ENCODE peak calls at places on chromosomes 12 and 14, in six cellular contexts. Q is HCT116, A is suprapubic skin, N is K562, X is upper lobe of left lung, P is GM12878. V is an unnamed sample.

GRCh38 chr12:81797100-81797499 is 38.0 kb upstream of the PPFIA2 start:
- DNase-seq in P (no peak), X (no peak), N (no peak), Q (peak), A (no peak), V (no peak)

GRCh38 chr12:101298426-101298825 is 18.5 kb downstream of the UTP20 start:
- DNase-seq in P (no peak), X (no peak), A (no peak), N (no peak), Q (no peak), V (no peak)

GRCh38 chr12:91931110-91931509 is 214.5 kb downstream of the BTG1 start:
- DNase-seq in P (no peak), Q (no peak), X (peak), A (no peak), N (no peak), V (no peak)

GRCh38 chr12:111975161-111975931 is 37.6 kb downstream of the TMEM116 start:
- DNase-seq in A (no peak), X (peak), N (peak), Q (no peak), P (no peak), V (no peak)

GRCh38 chr12:62730649-62731377 is 204.1 kb downstream of the PPM1H start:
- DNase-seq in P (no peak), Q (no peak), X (no peak), A (no peak), N (no peak), V (no peak)

GRCh38 chr12:110183386-110183785 is 59.2 kb downstream of the IFT81 start:
- DNase-seq in Q (no peak), X (no peak), P (no peak), A (no peak), N (no peak), V (no peak)

GRCh38 chr14:64464695-64465094 is 604 bp upstream of the AKAP5 start:
- DNase-seq in N (no peak), P (no peak), X (no peak), A (no peak), Q (no peak), V (no peak)

GRCh38 chr14:19878029-19878642 is 3.2 kb downstream of the OR4K2 start:
- DNase-seq in N (peak), A (no peak), Q (peak), X (no peak), P (no peak), V (no peak)

GRCh38 chr14:64238049-64238448 is 56.1 kb downstream of the ESR2 start:
- DNase-seq in P (no peak), A (no peak), X (no peak), Q (no peak), N (no peak), V (no peak)

GRCh38 chr12:118925407-118926202 is 55.7 kb upstream of the SRRM4 start:
- DNase-seq in N (no peak), P (no peak), Q (no peak), X (no peak), A (no peak), V (no peak)

GRCh38 chr14:55581011-55581806 is 1.2 kb downstream of the KTN1 start:
- DNase-seq in A (no peak), Q (no peak), X (peak), N (peak), P (no peak), V (no peak)

GRCh38 chr12:3168775-3169221 is 91.6 kb downstream of the TSPAN9 start:
- DNase-seq in Q (peak), A (no peak), P (no peak), X (no peak), N (peak), V (no peak)

GRCh38 chr12:6450091-6450868 is 1.6 kb upstream of the TAPBPL start:
- DNase-seq in P (no peak), A (no peak), X (no peak), N (no peak), Q (no peak), V (no peak)

GRCh38 chr12:71371132-71371531 is 68.5 kb upstream of the LGR5 start:
- DNase-seq in X (no peak), P (no peak), Q (peak), A (no peak), N (no peak), V (no peak)

GRCh38 chr12:120117961-120118709 is 1.6 kb upstream of the RAB35 start:
- DNase-seq in P (no peak), Q (no peak), N (peak), A (no peak), X (no peak), V (no peak)

GRCh38 chr12:78981-79380 is 12.4 kb downstream of the IQSEC3 start:
- DNase-seq in X (no peak), N (no peak), A (no peak), Q (no peak), P (no peak), V (no peak)

GRCh38 chr12:1533602-1534304 is 60.6 kb downstream of the FBXL14 start:
- DNase-seq in P (peak), A (no peak), X (no peak), Q (no peak), N (no peak), V (no peak)

GRCh38 chr12:122250536-122250935 is 15.8 kb downstream of the VPS33A start:
- DNase-seq in X (no peak), A (no peak), N (no peak), Q (no peak), P (no peak), V (no peak)

GRCh38 chr14:21066882-21067502 is 3.1 kb upstream of the ARHGEF40 start:
- DNase-seq in Q (peak), N (no peak), X (no peak), A (no peak), P (no peak), V (no peak)

GRCh38 chr12:52004042-52004648 is 2.6 kb upstream of the TAMALIN start:
- DNase-seq in N (peak), A (no peak), Q (no peak), P (no peak), X (peak), V (no peak)

GRCh38 chr14:64734990-64735389 is 30.8 kb downstream of the PLEKHG3 start:
- DNase-seq in Q (no peak), A (no peak), N (no peak), X (no peak), P (no peak), V (no peak)

GRCh38 chr12:108148521-108149074 is 19.5 kb downstream of the WSCD2 start:
- DNase-seq in A (no peak), Q (no peak), N (no peak), X (no peak), P (no peak), V (no peak)

GRCh38 chr12:7004287-7004803 is 13.9 kb downstream of the LPCAT3 start:
- DNase-seq in N (no peak), A (no peak), Q (no peak), P (no peak), X (no peak), V (no peak)

GRCh38 chr14:62347658-62348057 is 585.4 kb downstream of the SNAPC1 start:
- DNase-seq in N (no peak), A (no peak), X (no peak), Q (no peak), P (no peak), V (no peak)

GRCh38 chr12:24854908-24855307 is 94.0 kb downstream of the BCAT1 start:
- DNase-seq in N (no peak), A (no peak), Q (no peak), P (no peak), X (no peak), V (no peak)

GRCh38 chr14:66944872-66945271 is 244.4 kb upstream of the GARIN2 start:
- DNase-seq in A (no peak), Q (peak), X (no peak), N (no peak), P (no peak), V (no peak)

GRCh38 chr12:21502872-21503271 is 1.3 kb downstream of the GOLT1B start:
- DNase-seq in A (no peak), X (no peak), N (no peak), Q (no peak), P (no peak), V (no peak)

GRCh38 chr14:75030147-75030546 is 21.1 kb downstream of the MLH3 start:
- DNase-seq in N (no peak), Q (no peak), A (no peak), P (no peak), X (no peak), V (no peak)

GRCh38 chr12:70635713-70636112 is 1.5 kb downstream of the PTPRB start:
- DNase-seq in Q (no peak), N (no peak), X (no peak), A (no peak), P (no peak), V (no peak)

GRCh38 chr12:19546611-19547162 is 107.4 kb downstream of the AEBP2 start:
- DNase-seq in A (no peak), X (no peak), Q (no peak), P (no peak), N (no peak), V (no peak)

GRCh38 chr12:127459687-127460086 is 807.3 kb upstream of the TMEM132C start:
- DNase-seq in P (no peak), Q (no peak), N (peak), A (no peak), X (no peak), V (no peak)

GRCh38 chr12:127457726-127458125 is 809.2 kb upstream of the TMEM132C start:
- DNase-seq in N (no peak), Q (no peak), P (no peak), A (no peak), X (no peak), V (no peak)

GRCh38 chr12:127450822-127451221 is 816.1 kb upstream of the TMEM132C start:
- DNase-seq in X (no peak), N (no peak), A (no peak), Q (no peak), P (no peak), V (no peak)

GRCh38 chr12:127459166-127459565 is 807.8 kb upstream of the TMEM132C start:
- DNase-seq in X (no peak), A (no peak), N (no peak), Q (no peak), P (no peak), V (no peak)

GRCh38 chr12:127455347-127456265 is 811.4 kb upstream of the TMEM132C start:
- DNase-seq in X (no peak), A (no peak), P (no peak), Q (no peak), N (no peak), V (no peak)
- H3K4me3 ChIP-seq in X (no peak), A (peak), P (no peak), Q (no peak), N (no peak), V (peak)

GRCh38 chr12:4270016-4270669 is 3.4 kb upstream of the CCND2 start:
- DNase-seq in X (no peak), Q (no peak), A (no peak), P (no peak), N (no peak), V (no peak)

GRCh38 chr12:4272976-4273650 is 449 bp upstream of the CCND2 start:
- DNase-seq in X (no peak), P (no peak), Q (no peak), N (no peak), A (peak), V (no peak)

GRCh38 chr12:4270670-4271432 is 2.7 kb upstream of the CCND2 start:
- DNase-seq in A (peak), X (peak), P (no peak), Q (no peak), N (no peak), V (no peak)

GRCh38 chr12:4272014-4272975 is 1.3 kb upstream of the CCND2 start:
- DNase-seq in X (peak), Q (no peak), N (peak), A (peak), P (peak), V (peak)

GRCh38 chr12:4271433-4272013 is 2.0 kb upstream of the CCND2 start:
- DNase-seq in N (peak), Q (no peak), X (peak), A (peak), P (peak), V (no peak)
- TF ChIP-seq POLR2A in N (no peak), Q (no peak), X (no peak), A (no peak), P (no peak), V (peak)

GRCh38 chr14:106378191-106378590 is 851.8 kb downstream of the TMEM121 start:
- DNase-seq in Q (no peak), X (no peak), N (peak), P (no peak), A (no peak), V (no peak)

GRCh38 chr14:106377432-106377831 is 851.0 kb downstream of the TMEM121 start:
- DNase-seq in Q (no peak), A (no peak), P (no peak), N (no peak), X (no peak), V (no peak)

DNA sequence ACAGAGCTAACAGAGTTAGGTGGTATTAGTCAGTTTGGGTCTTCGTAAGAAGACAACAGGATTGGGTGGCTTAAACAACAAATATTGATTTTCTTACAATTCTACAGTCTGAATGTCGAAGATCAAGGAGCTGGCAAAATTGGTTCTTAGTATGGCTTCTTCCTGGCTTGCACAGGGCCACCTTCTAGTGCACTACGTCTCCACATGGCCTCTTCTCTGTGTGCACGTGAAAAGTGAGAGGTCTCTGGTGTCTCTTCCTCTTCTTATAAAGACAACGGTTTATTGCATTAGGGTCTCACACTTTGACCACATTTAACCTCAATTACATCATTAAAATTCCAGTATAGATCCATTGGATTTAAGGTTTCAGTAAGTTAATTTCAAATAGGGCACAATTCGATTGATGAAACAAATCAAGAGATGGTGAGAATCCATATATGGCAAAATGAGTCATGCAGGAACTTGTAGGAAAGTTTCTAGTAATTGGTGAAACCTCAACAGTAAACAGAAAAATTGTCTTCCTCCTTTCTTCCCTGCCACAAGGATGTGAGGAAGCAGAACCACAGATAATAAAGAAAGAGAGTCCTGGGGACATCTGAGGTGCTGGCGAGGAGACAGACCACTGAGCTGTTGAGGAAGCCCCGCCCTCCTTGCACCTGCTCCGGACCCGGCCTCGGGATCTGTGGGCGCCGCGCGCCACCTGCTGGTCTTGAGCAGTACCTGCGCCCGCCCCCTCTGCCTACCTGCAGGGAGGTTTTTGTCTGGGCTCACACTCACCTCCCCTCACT is 846.7 kb downstream of the TMEM121 start:
- DNase-seq in N (peak), Q (peak), P (no peak), X (peak), A (no peak), V (no peak)
- TF ChIP-seq POLR2AphosphoS5 in N (no peak), Q (no peak), P (no peak), X (no peak), A (no peak), V (no peak)

GRCh38 chr14:36655054-36655381 is 6.6 kb upstream of the PAX9 start:
- DNase-seq in P (no peak), N (no peak), Q (no peak), A (no peak), X (no peak), V (no peak)
- H3K4me3 ChIP-seq in P (no peak), N (no peak), Q (no peak), A (no peak), X (no peak), V (no peak)

DNA sequence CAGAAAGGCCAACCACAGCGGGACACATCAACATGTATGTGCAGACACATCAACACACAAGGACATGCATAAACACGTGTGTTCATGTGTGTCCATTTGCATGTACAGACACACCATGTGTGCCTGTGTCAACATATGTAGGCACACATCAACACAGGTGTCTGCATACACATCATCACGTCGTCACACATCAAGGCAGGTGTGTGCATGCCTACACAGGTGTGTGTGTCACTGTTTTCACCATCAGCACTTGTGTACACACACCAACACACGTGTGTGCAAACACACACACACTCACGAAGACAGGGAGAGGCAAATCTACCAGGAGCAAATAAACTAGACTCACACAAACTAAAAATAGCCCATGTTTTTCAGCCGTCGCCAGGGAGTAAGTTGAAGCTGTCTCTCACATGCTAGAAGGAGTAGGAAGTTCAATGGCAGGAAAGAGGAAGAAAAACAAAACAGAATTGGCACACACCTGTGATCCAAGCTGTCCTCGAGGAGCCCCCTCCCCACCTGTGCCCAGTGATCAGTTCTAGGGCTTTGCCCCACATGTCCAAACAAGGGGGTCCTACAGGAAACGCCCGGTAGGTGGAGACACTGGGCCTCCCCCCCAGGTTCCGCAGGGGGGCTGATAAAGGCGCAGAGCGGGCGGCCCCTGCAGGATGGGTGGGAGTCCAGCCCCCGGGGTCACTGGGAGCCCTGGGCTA is 7.4 kb downstream of the SCARB1 start:
- DNase-seq in N (peak), Q (no peak), X (no peak), A (no peak), P (no peak), V (no peak)
- TF ChIP-seq POLR2A in N (peak), Q (no peak), X (no peak), A (no peak), P (peak), V (no peak)

DNA sequence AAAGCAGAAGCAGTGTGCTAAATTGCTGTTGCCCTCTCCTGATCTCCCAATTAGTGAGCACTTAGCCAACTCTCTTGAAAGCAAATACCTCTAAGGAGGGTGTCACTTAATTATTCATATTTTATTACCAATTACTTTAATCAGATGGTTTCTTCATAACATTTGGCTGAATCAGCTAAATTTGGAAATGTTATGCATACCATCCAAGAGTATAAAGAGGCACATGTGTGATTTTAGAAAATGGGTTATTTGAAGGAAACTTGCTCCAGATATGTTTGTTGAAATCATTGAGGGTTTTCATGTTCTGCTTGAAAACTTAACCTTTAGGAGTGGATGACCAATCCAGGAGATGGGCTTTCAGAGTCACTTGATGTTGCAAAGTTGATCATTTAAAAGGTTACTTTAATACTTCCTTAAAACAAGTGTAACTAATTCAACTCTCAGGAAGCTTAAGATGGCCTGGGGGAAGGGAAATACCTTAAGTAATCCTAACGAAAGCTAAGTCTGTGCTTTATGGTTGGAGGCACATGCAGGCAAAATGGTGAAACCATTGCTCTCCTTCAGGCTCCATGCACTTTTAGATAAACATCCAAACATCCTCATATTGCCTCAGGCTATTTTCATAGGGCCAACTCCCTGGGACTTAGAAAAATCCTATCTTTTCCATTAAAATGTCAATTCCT is 434.5 kb downstream of the MDGA2 start:
- DNase-seq in N (no peak), P (no peak), X (no peak), Q (no peak), A (no peak), V (no peak)
- TF ChIP-seq POLR2AphosphoS5 in N (no peak), P (no peak), X (no peak), Q (no peak), A (no peak), V (no peak)

DNA sequence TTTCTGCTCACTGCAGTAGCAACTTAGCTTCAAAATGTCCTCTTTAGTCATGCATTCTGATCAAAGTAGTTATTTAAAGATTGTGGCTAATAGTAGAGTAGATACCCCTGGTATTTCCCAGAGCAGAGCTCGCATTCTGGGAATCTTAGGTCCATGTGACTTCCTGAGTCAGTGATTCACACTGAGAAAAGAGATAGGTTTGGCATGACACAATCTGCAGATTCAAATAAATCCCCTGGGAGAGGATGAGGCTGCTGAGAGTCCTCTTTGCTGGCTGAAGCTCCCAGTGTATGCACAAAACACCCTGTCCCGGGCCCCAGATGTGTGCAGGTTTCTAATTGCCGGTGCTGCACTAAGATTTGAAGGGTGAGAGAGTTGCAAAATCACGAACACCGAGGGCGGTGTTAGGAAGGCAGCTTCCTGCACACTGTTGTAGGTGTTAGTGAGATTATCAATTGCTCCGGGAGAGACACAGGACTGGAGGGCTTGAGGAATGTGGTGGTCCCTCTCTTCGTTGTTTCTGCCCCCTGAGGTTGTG is 233.2 kb downstream of the NRXN3 start:
- DNase-seq in A (no peak), X (no peak), N (no peak), Q (no peak), P (peak), V (peak)
- H3K4me3 ChIP-seq in A (no peak), X (no peak), N (no peak), Q (no peak), P (peak), V (no peak)

GRCh38 chr14:22491683-22492483 is 97.1 kb downstream of the DAD1 start:
- DNase-seq in N (no peak), P (no peak), Q (no peak), X (no peak), A (no peak), V (no peak)
- TF ChIP-seq POLR2A in N (no peak), P (peak), Q (no peak), X (no peak), A (no peak), V (no peak)

GRCh38 chr12:105793421-105793820 is 345.3 kb downstream of the NUAK1 start:
- DNase-seq in A (no peak), X (no peak), P (no peak), N (no peak), Q (no peak), V (no peak)
- TF ChIP-seq POLR2AphosphoS5 in A (no peak), X (no peak), P (no peak), N (no peak), Q (no peak), V (no peak)

V was measured in esophagus muscularis mucosa.